ENCODE peak calls at places on chromosome 3, in five cellular contexts. T, D, Z, U and A are unnamed samples.

GRCh38 chr3:156176629-156177210 is 56.3 kb downstream of the KCNAB1 start:
- DNase-seq in T (no peak), D (no peak), Z (no peak), U (no peak), A (no peak)

GRCh38 chr3:171461087-171461917 is 1.1 kb upstream of the TNIK start:
- DNase-seq in T (peak), D (peak), Z (no peak), U (no peak), A (no peak)

GRCh38 chr3:22117751-22118346 is 366.8 kb upstream of the ZNF385D start:
- DNase-seq in T (no peak), D (no peak), Z (no peak), U (no peak), A (no peak)

GRCh38 chr3:197021729-197022404 is 7.8 kb downstream of the MELTF start:
- DNase-seq in T (no peak), D (no peak), Z (no peak), U (no peak), A (no peak)

GRCh38 chr3:55620361-55621025 is 133.4 kb upstream of the WNT5A start:
- DNase-seq in T (no peak), D (no peak), Z (no peak), U (no peak), A (no peak)

GRCh38 chr3:40782086-40782721 is 257.4 kb downstream of the ZNF621 start:
- DNase-seq in T (no peak), D (no peak), Z (no peak), U (no peak), A (no peak)

GRCh38 chr3:62226601-62227339 is 146.6 kb downstream of the FEZF2 start:
- DNase-seq in T (no peak), D (no peak), Z (no peak), U (no peak), A (no peak)

GRCh38 chr3:63351159-63352007 is 73.3 kb downstream of the SYNPR start:
- DNase-seq in T (no peak), D (no peak), Z (no peak), U (no peak), A (peak)

GRCh38 chr3:53056442-53056841 is 10.6 kb upstream of the SFMBT1 start:
- DNase-seq in T (no peak), D (no peak), Z (no peak), U (no peak), A (no peak)

GRCh38 chr3:194782767-194783404 is 97.2 kb downstream of the FAM43A start:
- DNase-seq in T (no peak), D (no peak), Z (no peak), U (no peak), A (no peak)

GRCh38 chr3:37287776-37288175 is 113.4 kb upstream of the LRRFIP2 start:
- DNase-seq in T (no peak), D (no peak), Z (no peak), U (no peak), A (no peak)

GRCh38 chr3:119973276-119973675 is 121.0 kb downstream of the GSK3B start:
- DNase-seq in T (no peak), D (no peak), Z (no peak), U (no peak), A (no peak)

GRCh38 chr3:66320390-66320789 is 99.6 kb downstream of the SLC25A26 start:
- DNase-seq in T (no peak), D (no peak), Z (no peak), U (no peak), A (no peak)

GRCh38 chr3:25428003-25428861 is at the start of gene RARB:
- DNase-seq in T (no peak), D (no peak), Z (peak), U (peak), A (peak)

GRCh38 chr3:47017504-47018268 is 38.2 kb downstream of the NBEAL2 start:
- DNase-seq in T (no peak), D (no peak), Z (no peak), U (no peak), A (no peak)

GRCh38 chr3:152574461-152575079 is 260.4 kb upstream of the P2RY1 start:
- DNase-seq in T (no peak), D (peak), Z (no peak), U (peak), A (peak)

GRCh38 chr3:127036209-127037020 is 53.5 kb downstream of the PLXNA1 start:
- DNase-seq in T (no peak), D (no peak), Z (no peak), U (peak), A (no peak)

GRCh38 chr3:47512416-47513124 is 942 bp downstream of the ELP6 start:
- DNase-seq in T (no peak), D (peak), Z (no peak), U (peak), A (peak)

GRCh38 chr3:46127503-46127902 is 80.6 kb downstream of the CCR1 start:
- DNase-seq in T (no peak), D (no peak), Z (no peak), U (no peak), A (no peak)

GRCh38 chr3:134149286-134149685 is 101.4 kb downstream of the RYK start:
- DNase-seq in T (no peak), D (no peak), Z (no peak), U (no peak), A (no peak)

GRCh38 chr3:57815034-57815433 is 58.9 kb downstream of the SLMAP start:
- DNase-seq in T (no peak), D (peak), Z (no peak), U (no peak), A (no peak)

GRCh38 chr3:157094301-157094700 is 65.6 kb downstream of the CCNL1 start:
- DNase-seq in T (no peak), D (no peak), Z (no peak), U (no peak), A (no peak)

GRCh38 chr3:133849346-133849745 is 43.7 kb downstream of the SRPRB start:
- DNase-seq in T (no peak), D (no peak), Z (no peak), U (no peak), A (no peak)

GRCh38 chr3:133896002-133896761 is 500 bp upstream of the RAB6B start:
- DNase-seq in T (no peak), D (no peak), Z (no peak), U (peak), A (peak)

GRCh38 chr3:132283440-132283839 is 33.8 kb upstream of the ACP3 start:
- DNase-seq in T (no peak), D (no peak), Z (no peak), U (no peak), A (no peak)